ENCODE peak calls at places on chromosome 7, in six cellular contexts. A is H54; I is cerebellum; X is naive thymus-derived CD4-positive, alpha-beta T cell; G is hypothalamus; K is KBM-7. J is an unnamed sample.

GRCh38 chr7:127252380-127252718 is 392 bp downstream of the GRM8 start:
- DNase-seq in A (no peak), I (no peak), X (no peak), G (no peak), K (no peak), J (no peak)

GRCh38 chr7:963236-964078 is 9.0 kb upstream of the ADAP1 start:
- DNase-seq in A (no peak), I (no peak), X (no peak), G (no peak), K (no peak), J (no peak)

GRCh38 chr7:71312755-71313490 is 181.0 kb downstream of the GALNT17 start:
- DNase-seq in A (no peak), I (no peak), X (no peak), G (no peak), K (no peak), J (no peak)

GRCh38 chr7:1027285-1028043 is 16.9 kb upstream of the GPR146 start:
- DNase-seq in A (no peak), I (no peak), X (no peak), G (no peak), K (peak; percentile 40), J (no peak)

GRCh38 chr7:19930851-19931250 is 157.4 kb upstream of the TMEM196 start:
- DNase-seq in A (no peak), I (no peak), X (no peak), G (no peak), K (no peak), J (no peak)

GRCh38 chr7:68199951-68200660 is 1203.5 kb downstream of the TYW1 start:
- DNase-seq in A (peak; percentile 27), I (no peak), X (no peak), G (no peak), K (no peak), J (no peak)

GRCh38 chr7:75995052-75995471 is 667 bp upstream of the TMEM120A start:
- DNase-seq in A (no peak), I (no peak), X (no peak), G (no peak), K (no peak), J (no peak)

GRCh38 chr7:120583835-120584586 is 273.9 kb downstream of the TSPAN12 start:
- DNase-seq in A (peak; percentile 23), I (no peak), X (no peak), G (no peak), K (no peak), J (peak; percentile 79)

GRCh38 chr7:99624487-99624886 is 7.7 kb downstream of the ZSCAN25 start:
- DNase-seq in A (no peak), I (no peak), X (peak; percentile 87), G (no peak), K (peak; percentile 11), J (no peak)

GRCh38 chr7:111384065-111384891 is 178.0 kb downstream of the IMMP2L start:
- DNase-seq in A (peak; percentile 13), I (no peak), X (no peak), G (no peak), K (no peak), J (peak; percentile 5)

GRCh38 chr7:157991351-157991750 is 596.3 kb downstream of the PTPRN2 start:
- DNase-seq in A (no peak), I (no peak), X (no peak), G (no peak), K (no peak), J (no peak)

GRCh38 chr7:128407751-128408708 is 1.8 kb downstream of the IMPDH1 start:
- DNase-seq in A (no peak), I (no peak), X (no peak), G (no peak), K (peak; percentile 73), J (no peak)

GRCh38 chr7:105742787-105743186 is 133.6 kb downstream of the ATXN7L1 start:
- DNase-seq in A (no peak), I (no peak), X (no peak), G (no peak), K (peak; percentile 39), J (no peak)

GRCh38 chr7:121753965-121754364 is 119.0 kb upstream of the PTPRZ1 start:
- DNase-seq in A (no peak), I (no peak), X (no peak), G (no peak), K (no peak), J (no peak)

GRCh38 chr7:105952917-105953595 is 10.0 kb upstream of the CDHR3 start:
- DNase-seq in A (no peak), I (no peak), X (no peak), G (no peak), K (no peak), J (no peak)

GRCh38 chr7:6284055-6284400 is 11.6 kb upstream of the CYTH3 start:
- DNase-seq in A (no peak), I (no peak), X (no peak), G (no peak), K (peak; percentile 24), J (no peak)

GRCh38 chr7:33965116-33965827 is 59.9 kb downstream of the BMPER start:
- DNase-seq in A (no peak), I (no peak), X (no peak), G (no peak), K (no peak), J (no peak)

GRCh38 chr7:33534830-33535229 is 370.5 kb upstream of the BMPER start:
- DNase-seq in A (no peak), I (no peak), X (no peak), G (no peak), K (no peak), J (no peak)

GRCh38 chr7:47326220-47326619 is 255.7 kb downstream of the TNS3 start:
- DNase-seq in A (peak; percentile 44), I (no peak), X (no peak), G (no peak), K (no peak), J (no peak)

GRCh38 chr7:81767883-81768282 is 2.0 kb downstream of the HGF start:
- DNase-seq in A (no peak), I (no peak), X (no peak), G (no peak), K (no peak), J (no peak)

GRCh38 chr7:69996132-69996531 is 397.9 kb downstream of the AUTS2 start:
- DNase-seq in A (no peak), I (no peak), X (no peak), G (no peak), K (no peak), J (no peak)

GRCh38 chr7:20470082-20470481 is 139.4 kb downstream of the ITGB8 start:
- DNase-seq in A (no peak), I (no peak), X (no peak), G (no peak), K (no peak), J (no peak)

GRCh38 chr7:47420117-47420780 is 161.7 kb downstream of the TNS3 start:
- DNase-seq in A (no peak), I (no peak), X (no peak), G (no peak), K (no peak), J (no peak)

GRCh38 chr7:80428161-80429054 is 83.5 kb downstream of the GNAT3 start:
- DNase-seq in A (peak; percentile 6), I (peak; percentile 8), X (no peak), G (no peak), K (peak; percentile 71), J (peak; percentile 72)

GRCh38 chr7:95469187-95469586 is 16.6 kb upstream of the ASB4 start:
- DNase-seq in A (no peak), I (no peak), X (no peak), G (no peak), K (no peak), J (no peak)